ENCODE peak calls at places on chromosomes 5 and 9, in six cellular contexts. J is lung; Y is tibial artery; F is Peyer's patch; K is esophagus squamous epithelium; W is CD8-positive, alpha-beta memory T cell. U is an unnamed sample.
A peak's percentile ranks its signal among the peaks of the same experiment; 100 is the strongest.

GRCh38 chr5:1769752-1770442 is 29.7 kb downstream of the MRPL36 start:
- DNase-seq in J (no peak), Y (no peak), F (no peak), K (no peak), W (no peak), U (no peak)

GRCh38 chr5:134394932-134395331 is 16.7 kb downstream of the CDKN2AIPNL start:
- DNase-seq in J (no peak), Y (no peak), F (no peak), K (no peak), W (no peak), U (no peak)

GRCh38 chr5:140423609-140424008 is 22.0 kb downstream of the ANKHD1 start:
- DNase-seq in J (no peak), Y (no peak), F (no peak), K (no peak), W (no peak), U (no peak)

GRCh38 chr5:142426129-142426641 is 101.4 kb upstream of the SPRY4 start:
- DNase-seq in J (no peak), Y (no peak), F (peak; percentile 63), K (no peak), W (peak; percentile 51), U (peak; percentile 17)

GRCh38 chr9:34546834-34547827 is 24.3 kb upstream of the ENHO start:
- DNase-seq in J (peak; percentile 57), Y (no peak), F (peak; percentile 73), K (no peak), W (peak; percentile 15), U (no peak)

GRCh38 chr5:107320851-107321250 is 349.9 kb downstream of the EFNA5 start:
- DNase-seq in J (no peak), Y (no peak), F (no peak), K (no peak), W (no peak), U (no peak)

GRCh38 chr5:140049713-140050112 is 6.6 kb upstream of the NRG2 start:
- DNase-seq in J (no peak), Y (no peak), F (no peak), K (no peak), W (no peak), U (no peak)

GRCh38 chr9:126692759-126693427 is 79.2 kb downstream of the LMX1B start:
- DNase-seq in J (no peak), Y (no peak), F (no peak), K (no peak), W (no peak), U (no peak)

GRCh38 chr9:105330201-105330600 is 85.8 kb downstream of the SLC44A1 start:
- DNase-seq in J (no peak), Y (no peak), F (no peak), K (no peak), W (no peak), U (no peak)

GRCh38 chr9:87898151-87898550 is 15.5 kb downstream of the SPATA31E1 start:
- DNase-seq in J (no peak), Y (no peak), F (no peak), K (no peak), W (no peak), U (no peak)

GRCh38 chr5:178839319-178839704 is 20.4 kb upstream of the ZNF354B start:
- DNase-seq in J (peak; percentile 77), Y (no peak), F (peak; percentile 66), K (no peak), W (peak; percentile 19), U (peak; percentile 28)

GRCh38 chr9:90838761-90839160 is 37.1 kb downstream of the SYK start:
- DNase-seq in J (no peak), Y (no peak), F (peak; percentile 36), K (no peak), W (no peak), U (no peak)

GRCh38 chr5:60843693-60844428 is at the start of gene ELOVL7:
- DNase-seq in J (peak; percentile 80), Y (peak; percentile 21), F (peak; percentile 84), K (no peak), W (no peak), U (no peak)

GRCh38 chr5:2169862-2170820 is 287.4 kb upstream of the IRX4 start:
- DNase-seq in J (no peak), Y (no peak), F (peak; percentile 39), K (no peak), W (no peak), U (no peak)

GRCh38 chr5:1137567-1138444 is 25.9 kb upstream of the SLC12A7 start:
- DNase-seq in J (no peak), Y (peak; percentile 42), F (peak; percentile 62), K (no peak), W (no peak), U (no peak)

GRCh38 chr9:88587182-88587581 is 52.2 kb downstream of the NXNL2 start:
- DNase-seq in J (no peak), Y (no peak), F (peak; percentile 63), K (no peak), W (no peak), U (no peak)

GRCh38 chr5:38871790-38872551 is 26.2 kb downstream of the OSMR start:
- DNase-seq in J (no peak), Y (no peak), F (no peak), K (no peak), W (no peak), U (no peak)

GRCh38 chr5:132090107-132090506 is 16.5 kb downstream of the CSF2 start:
- DNase-seq in J (no peak), Y (no peak), F (no peak), K (no peak), W (no peak), U (no peak)

GRCh38 chr5:61489574-61489973 is 157.5 kb downstream of the ZSWIM6 start:
- DNase-seq in J (no peak), Y (no peak), F (no peak), K (no peak), W (no peak), U (no peak)

GRCh38 chr9:100669968-100670367 is 92.1 kb downstream of the CAVIN4 start:
- DNase-seq in J (no peak), Y (no peak), F (no peak), K (no peak), W (no peak), U (no peak)

GRCh38 chr9:133810556-133811195 is 72.5 kb upstream of the SARDH start:
- DNase-seq in J (no peak), Y (no peak), F (no peak), K (no peak), W (no peak), U (no peak)

GRCh38 chr9:18396102-18396728 is 77.7 kb upstream of the ADAMTSL1 start:
- DNase-seq in J (no peak), Y (no peak), F (no peak), K (no peak), W (no peak), U (no peak)

GRCh38 chr5:134932508-134932907 is 27.6 kb downstream of the PCBD2 start:
- DNase-seq in J (no peak), Y (no peak), F (no peak), K (no peak), W (no peak), U (no peak)

GRCh38 chr9:113503131-113503541 is 39.6 kb downstream of the RGS3 start:
- DNase-seq in J (no peak), Y (no peak), F (no peak), K (no peak), W (no peak), U (no peak)

GRCh38 chr9:115494393-115494792 is 376.4 kb upstream of the TNC start:
- DNase-seq in J (no peak), Y (peak; percentile 58), F (no peak), K (no peak), W (no peak), U (no peak)

GRCh38 chr5:61263072-61263471 is 69.0 kb upstream of the ZSWIM6 start:
- DNase-seq in J (peak; percentile 62), Y (no peak), F (no peak), K (no peak), W (no peak), U (no peak)

GRCh38 chr5:4627887-4628286 is 512.2 kb upstream of the ADAMTS16 start:
- DNase-seq in J (no peak), Y (no peak), F (no peak), K (no peak), W (no peak), U (no peak)

GRCh38 chr9:33988219-33988890 is 60.3 kb downstream of the UBAP2 start:
- DNase-seq in J (no peak), Y (no peak), F (no peak), K (no peak), W (no peak), U (no peak)

GRCh38 chr5:116075117-116075910 is 9.5 kb upstream of the COMMD10 start:
- DNase-seq in J (no peak), Y (no peak), F (no peak), K (no peak), W (no peak), U (no peak)

GRCh38 chr5:135107101-135107500 is 73.1 kb upstream of the PITX1 start:
- DNase-seq in J (no peak), Y (no peak), F (no peak), K (no peak), W (no peak), U (no peak)

GRCh38 chr9:81592890-81593271 is 96.5 kb downstream of the TLE1 start:
- DNase-seq in J (peak; percentile 30), Y (peak; percentile 76), F (peak; percentile 69), K (no peak), W (no peak), U (no peak)

GRCh38 chr5:105015098-105015497 is 1452.5 kb upstream of the NUDT12 start:
- DNase-seq in J (no peak), Y (no peak), F (no peak), K (no peak), W (no peak), U (no peak)

DNA sequence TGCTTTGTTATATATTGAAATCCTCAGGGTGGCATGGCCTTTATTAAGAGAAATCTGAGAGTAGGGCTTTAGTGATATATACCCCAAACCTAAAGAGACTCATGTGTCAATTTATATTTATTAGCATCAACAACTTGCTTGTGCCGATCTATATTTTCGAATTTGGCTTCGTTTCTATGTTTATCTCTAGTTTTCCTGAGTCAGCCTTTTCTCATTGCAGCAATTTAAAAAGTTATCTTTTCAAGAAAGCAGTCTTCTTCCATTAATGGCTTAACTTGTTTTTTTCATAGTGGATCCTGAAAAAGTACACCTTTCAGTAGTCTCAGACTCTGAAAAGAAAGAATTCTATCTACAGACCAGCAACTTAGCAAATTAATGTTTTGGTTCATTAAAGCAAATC is 99.9 kb upstream of the KCNN2 start:
- DNase-seq in J (no peak), Y (no peak), F (no peak), K (no peak), W (no peak), U (no peak)
- H3K27ac ChIP-seq in J (no peak overlapping the region), Y (no peak overlapping the region), F (no peak overlapping the region), K (no peak overlapping the region), W (no peak overlapping the region), U (no peak overlapping the region)

GRCh38 chr9:95880011-95880690 is 4.7 kb downstream of the ERCC6L2 start:
- DNase-seq in J (no peak), Y (no peak), F (no peak), K (no peak), W (no peak), U (no peak)
- H3K4me3 ChIP-seq in J (no peak overlapping the region), Y (no peak overlapping the region), F (no peak overlapping the region), K (no peak overlapping the region), W (no peak overlapping the region), U (no peak overlapping the region)

GRCh38 chr9:98732801-98733200 is 24.1 kb upstream of the GABBR2 start:
- DNase-seq in J (no peak), Y (no peak), F (no peak), K (no peak), W (no peak), U (no peak)
- H3K4me1 ChIP-seq in J (no peaks in the 10 kb centered on the region), Y (no peaks in the 10 kb centered on the region), F (no peaks in the 10 kb centered on the region), K (no peaks in the 10 kb centered on the region), W (no peaks in the 10 kb centered on the region), U (no peaks in the 10 kb centered on the region)

GRCh38 chr9:120911295-120911843 is 15.2 kb downstream of the TRAF1 start:
- DNase-seq in J (no peak), Y (no peak), F (no peak), K (no peak), W (no peak), U (no peak)
- H3K27ac ChIP-seq in J (no peak overlapping the region), Y (peak overlapping the region; percentile 20), F (no peak overlapping the region), K (no peak overlapping the region), W (no peak overlapping the region), U (peak overlapping the region; percentile 6)

U was measured in naive thymus-derived CD4-positive, alpha-beta T cell.